ENCODE peak calls at places on chromosomes 7 and 10, in seven cellular contexts. L is prostate gland, F is tibial artery, Q is foreskin fibroblast, N is GM12878, E is NB4, U is upper lobe of left lung. W is an unnamed sample.

GRCh38 chr10:10629512-10629911 is 388.2 kb upstream of the CELF2 start:
- DNase-seq in Q (no peak), U (no peak), N (no peak), E (no peak), F (no peak), L (no peak), W (no peak)

GRCh38 chr7:73885975-73886798 is 25.2 kb downstream of the TMEM270 start:
- DNase-seq in N (no peak), Q (peak; percentile 82), L (peak; percentile 19), F (peak; percentile 86), U (peak; percentile 85), E (peak; percentile 77), W (peak; percentile 83)

GRCh38 chr7:5661941-5662340 is 119.5 kb downstream of the RNF216 start:
- DNase-seq in L (no peak), F (no peak), U (no peak), N (no peak), E (no peak), Q (no peak), W (no peak)

GRCh38 chr7:26535483-26536069 is 243.9 kb downstream of the SNX10 start:
- DNase-seq in U (no peak), F (no peak), E (no peak), N (no peak), Q (no peak), L (no peak), W (no peak)

GRCh38 chr7:156474241-156474743 is 166.3 kb upstream of the RNF32 start:
- DNase-seq in L (no peak), U (no peak), Q (peak; percentile 36), N (peak; percentile 19), F (no peak), E (peak; percentile 96), W (peak; percentile 76)

GRCh38 chr7:65840446-65840845 is 32.4 kb upstream of the VKORC1L1 start:
- DNase-seq in Q (no peak), U (peak; percentile 5), F (no peak), N (peak; percentile 39), E (peak; percentile 32), L (no peak), W (no peak)

GRCh38 chr10:31315453-31315852 is 3.6 kb upstream of the ZEB1 start:
- DNase-seq in L (no peak), U (no peak), N (no peak), Q (peak; percentile 93), F (no peak), E (peak; percentile 10), W (no peak)

GRCh38 chr7:18166002-18166401 is 138.4 kb upstream of the PRPS1L1 start:
- DNase-seq in Q (no peak), L (no peak), F (no peak), U (no peak), N (no peak), E (no peak), W (no peak)

GRCh38 chr7:46853451-46853850 is 728.5 kb downstream of the TNS3 start:
- DNase-seq in Q (no peak), E (no peak), F (no peak), N (no peak), U (no peak), L (no peak), W (peak; percentile 66)

GRCh38 chr7:44415047-44415446 is 75.4 kb downstream of the NUDCD3 start:
- DNase-seq in E (no peak), F (no peak), Q (peak; percentile 28), N (no peak), U (no peak), L (no peak), W (no peak)

GRCh38 chr7:5679741-5680473 is 101.6 kb downstream of the RNF216 start:
- DNase-seq in Q (no peak), L (no peak), F (peak; percentile 79), U (no peak), E (peak; percentile 88), N (no peak), W (no peak)

GRCh38 chr10:94361161-94361794 is 1.5 kb downstream of the NOC3L start:
- DNase-seq in E (peak; percentile 33), L (peak; percentile 56), F (no peak), N (peak; percentile 16), U (no peak), Q (peak; percentile 35), W (no peak)

GRCh38 chr10:89515031-89515841 is 20.2 kb downstream of the SLC16A12 start:
- DNase-seq in F (peak; percentile 76), N (no peak), E (no peak), U (no peak), L (no peak), Q (peak; percentile 98), W (peak; percentile 99)

GRCh38 chr7:82194011-82194410 is 249.6 kb downstream of the CACNA2D1 start:
- DNase-seq in Q (peak; percentile 78), E (peak; percentile 16), N (no peak), F (no peak), U (no peak), L (no peak), W (no peak)

GRCh38 chr7:33039257-33039904 is 23.2 kb downstream of the NT5C3A start:
- DNase-seq in L (no peak), Q (no peak), F (no peak), U (no peak), N (no peak), E (no peak), W (no peak)

GRCh38 chr10:29970576-29970975 is 88.8 kb downstream of the JCAD start:
- DNase-seq in L (no peak), Q (no peak), F (no peak), E (no peak), N (no peak), U (no peak), W (no peak)

GRCh38 chr10:116490028-116490662 is 55.6 kb upstream of the PNLIP start:
- DNase-seq in N (no peak), Q (peak; percentile 43), L (no peak), U (no peak), E (peak; percentile 25), F (no peak), W (no peak)

GRCh38 chr10:49613882-49614241 is at the start of gene CHAT:
- DNase-seq in E (no peak), Q (no peak), U (no peak), F (peak; percentile 37), N (no peak), L (no peak), W (no peak)

GRCh38 chr7:105838273-105839141 is 37.9 kb downstream of the ATXN7L1 start:
- DNase-seq in N (no peak), U (no peak), Q (peak; percentile 24), E (no peak), L (no peak), F (no peak), W (peak; percentile 57)

GRCh38 chr10:112279482-112279881 is 3.7 kb upstream of the TECTB start:
- DNase-seq in N (no peak), E (no peak), Q (no peak), U (no peak), F (no peak), L (no peak), W (no peak)

GRCh38 chr10:121999301-121999700 is 10.3 kb downstream of the TACC2 start:
- DNase-seq in N (no peak), Q (peak; percentile 86), F (no peak), E (no peak), L (no peak), U (no peak), W (no peak)

GRCh38 chr7:129434846-129435318 is 650 bp downstream of the STRIP2 start:
- DNase-seq in F (no peak), Q (peak; percentile 55), N (no peak), U (peak; percentile 73), L (no peak), E (peak; percentile 66), W (no peak)

GRCh38 chr10:46024948-46025347 is 5.5 kb downstream of the NCOA4 start:
- DNase-seq in L (no peak), E (no peak), U (no peak), Q (no peak), F (no peak), N (no peak), W (no peak)

GRCh38 chr7:28793383-28793782 is 164.7 kb downstream of the TRIL start:
- DNase-seq in U (peak; percentile 33), N (no peak), E (no peak), Q (peak; percentile 85), L (no peak), F (no peak), W (no peak)

GRCh38 chr10:44242091-44242490 is 142.8 kb downstream of the CXCL12 start:
- DNase-seq in U (no peak), F (no peak), E (no peak), L (no peak), N (no peak), Q (no peak), W (no peak)
- TF ChIP-seq CTCF in U (no peak), F (no peak), E (no peak), L (no peak), N (no peak), Q (no peak), W (no peak)

DNA sequence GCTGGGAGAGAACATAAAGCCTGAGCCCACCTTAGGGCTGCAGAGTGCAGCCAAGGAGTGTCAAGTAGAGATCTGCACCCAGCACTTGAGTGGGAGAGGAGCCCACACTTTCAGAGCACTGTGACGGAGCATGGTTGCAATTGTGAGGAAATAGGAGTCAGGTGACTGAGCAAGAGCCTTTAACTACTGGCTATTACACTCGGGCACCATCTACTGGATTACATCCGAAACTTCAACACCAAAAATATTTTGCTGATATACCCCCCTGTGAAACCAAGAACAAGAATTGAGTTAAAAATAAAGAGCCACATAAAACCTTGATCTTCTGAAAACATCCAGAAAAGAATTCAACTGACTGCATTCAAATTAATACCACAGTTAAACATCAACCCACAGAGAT is 657.9 kb downstream of the NXPH1 start:
- DNase-seq in L (no peak), Q (no peak), U (no peak), F (no peak), E (peak; percentile 48), N (no peak), W (no peak)
- H3K4me3 ChIP-seq in L (no peak overlapping the region), Q (no peak overlapping the region), U (no peak overlapping the region), F (no peak overlapping the region), E (no peak overlapping the region), N (no peak overlapping the region), W (no peak overlapping the region)

GRCh38 chr7:51274001-51274400 is 42.6 kb downstream of the COBL start:
- DNase-seq in N (no peak), E (no peak), Q (no peak), U (peak; percentile 52), F (no peak), L (no peak), W (no peak)

GRCh38 chr7:51274955-51275354 is 41.7 kb downstream of the COBL start:
- DNase-seq in Q (no peak), N (no peak), F (no peak), L (no peak), U (no peak), E (no peak), W (no peak)

GRCh38 chr7:51275532-51275931 is 41.1 kb downstream of the COBL start:
- DNase-seq in L (no peak), Q (no peak), U (peak; percentile 68), E (no peak), N (no peak), F (no peak), W (no peak)

GRCh38 chr7:51270965-51271364 is 45.6 kb downstream of the COBL start:
- DNase-seq in F (no peak), L (no peak), E (no peak), Q (no peak), U (no peak), N (no peak), W (no peak)

GRCh38 chr7:51273360-51273759 is 43.2 kb downstream of the COBL start:
- DNase-seq in E (no peak), Q (no peak), F (no peak), N (no peak), L (no peak), U (no peak), W (no peak)
- TF ChIP-seq CTCF in E (no peak), Q (no peak), F (no peak), N (no peak), L (no peak), U (no peak), W (no peak)

GRCh38 chr7:151249732-151250072 is 1.2 kb upstream of the SMARCD3 start:
- DNase-seq in E (no peak), L (peak; percentile 64), F (peak; percentile 92), N (no peak), Q (peak; percentile 66), U (no peak), W (no peak)
- H3K4me3 ChIP-seq in E (no peak overlapping the region), L (peak overlapping the region; percentile 42), F (peak overlapping the region; percentile 73), N (no peak overlapping the region), Q (no peak overlapping the region), U (peak overlapping the region; percentile 64), W (peak overlapping the region; percentile 84)

W was measured in astrocyte of the cerebellum.